ENCODE peak calls at places on chromosomes 11 and 22, in four cellular contexts. One of them, this sample, is unnamed.
A peak's percentile ranks its signal among the peaks of the same experiment; 100 is the strongest.

GRCh38 chr22:48712558-48712957 is 1115.1 kb downstream of the BRD1 start:
- DNase-seq in adrenal gland: no peak
- DNase-seq in mucosa of descending colon: no peak
- DNase-seq in sigmoid colon: peak; percentile 44
- DNase-seq in this sample: no peak

GRCh38 chr22:49398646-49399045 is 429.0 kb downstream of the BRD1 start:
- DNase-seq in adrenal gland: peak; percentile 20
- DNase-seq in mucosa of descending colon: no peak
- DNase-seq in sigmoid colon: no peak
- DNase-seq in this sample: no peak

GRCh38 chr11:63769044-63769718 is 606 bp upstream of the ZFTA start:
- DNase-seq in adrenal gland: no peak
- DNase-seq in mucosa of descending colon: peak; percentile 21
- DNase-seq in sigmoid colon: peak; percentile 76
- DNase-seq in this sample: peak; percentile 43

GRCh38 chr22:45246060-45246985 is 5.6 kb upstream of the KIAA0930 start:
- DNase-seq in adrenal gland: peak; percentile 82
- DNase-seq in mucosa of descending colon: peak; percentile 82
- DNase-seq in sigmoid colon: peak; percentile 93
- DNase-seq in this sample: peak; percentile 79

GRCh38 chr11:85974126-85974525 is 94.8 kb downstream of the PICALM start:
- DNase-seq in adrenal gland: no peak
- DNase-seq in mucosa of descending colon: no peak
- DNase-seq in sigmoid colon: no peak
- DNase-seq in this sample: no peak

GRCh38 chr11:132895340-132895739 is 637.0 kb downstream of the OPCML start:
- DNase-seq in adrenal gland: no peak
- DNase-seq in mucosa of descending colon: no peak
- DNase-seq in sigmoid colon: no peak
- DNase-seq in this sample: no peak

GRCh38 chr11:115360186-115360824 is 143.9 kb downstream of the CADM1 start:
- DNase-seq in adrenal gland: no peak
- DNase-seq in mucosa of descending colon: no peak
- DNase-seq in sigmoid colon: no peak
- DNase-seq in this sample: no peak

GRCh38 chr11:72091292-72091691 is 10.6 kb downstream of the LRRC51 start:
- DNase-seq in adrenal gland: peak; percentile 91
- DNase-seq in mucosa of descending colon: peak; percentile 90
- DNase-seq in sigmoid colon: peak; percentile 83
- DNase-seq in this sample: peak; percentile 82

GRCh38 chr11:106309070-106309684 is 231.7 kb downstream of the AASDHPPT start:
- DNase-seq in adrenal gland: no peak
- DNase-seq in mucosa of descending colon: no peak
- DNase-seq in sigmoid colon: no peak
- DNase-seq in this sample: no peak

GRCh38 chr11:117930668-117931330 is 1.6 kb upstream of the TMPRSS13 start:
- DNase-seq in adrenal gland: no peak
- DNase-seq in mucosa of descending colon: no peak
- DNase-seq in sigmoid colon: no peak
- DNase-seq in this sample: no peak

GRCh38 chr11:130829801-130830562 is 86.3 kb downstream of the SNX19 start:
- DNase-seq in adrenal gland: no peak
- DNase-seq in mucosa of descending colon: peak; percentile 31
- DNase-seq in sigmoid colon: peak; percentile 90
- DNase-seq in this sample: peak; percentile 28

GRCh38 chr11:34262601-34263081 is 95.2 kb downstream of the ABTB2 start:
- DNase-seq in adrenal gland: no peak
- DNase-seq in mucosa of descending colon: no peak
- DNase-seq in sigmoid colon: no peak
- DNase-seq in this sample: no peak

GRCh38 chr11:69013009-69013951 is at the start of gene MRGPRF:
- DNase-seq in adrenal gland: peak; percentile 82
- DNase-seq in mucosa of descending colon: peak; percentile 75
- DNase-seq in sigmoid colon: peak; percentile 100
- DNase-seq in this sample: peak; percentile 87

GRCh38 chr22:40001800-40002577 is 7.2 kb downstream of the FAM83F start:
- DNase-seq in adrenal gland: no peak
- DNase-seq in mucosa of descending colon: no peak
- DNase-seq in sigmoid colon: no peak
- DNase-seq in this sample: no peak

GRCh38 chr11:29786092-29786491 is 230.7 kb downstream of the KCNA4 start:
- DNase-seq in adrenal gland: no peak
- DNase-seq in mucosa of descending colon: no peak
- DNase-seq in sigmoid colon: no peak
- DNase-seq in this sample: no peak

DNA sequence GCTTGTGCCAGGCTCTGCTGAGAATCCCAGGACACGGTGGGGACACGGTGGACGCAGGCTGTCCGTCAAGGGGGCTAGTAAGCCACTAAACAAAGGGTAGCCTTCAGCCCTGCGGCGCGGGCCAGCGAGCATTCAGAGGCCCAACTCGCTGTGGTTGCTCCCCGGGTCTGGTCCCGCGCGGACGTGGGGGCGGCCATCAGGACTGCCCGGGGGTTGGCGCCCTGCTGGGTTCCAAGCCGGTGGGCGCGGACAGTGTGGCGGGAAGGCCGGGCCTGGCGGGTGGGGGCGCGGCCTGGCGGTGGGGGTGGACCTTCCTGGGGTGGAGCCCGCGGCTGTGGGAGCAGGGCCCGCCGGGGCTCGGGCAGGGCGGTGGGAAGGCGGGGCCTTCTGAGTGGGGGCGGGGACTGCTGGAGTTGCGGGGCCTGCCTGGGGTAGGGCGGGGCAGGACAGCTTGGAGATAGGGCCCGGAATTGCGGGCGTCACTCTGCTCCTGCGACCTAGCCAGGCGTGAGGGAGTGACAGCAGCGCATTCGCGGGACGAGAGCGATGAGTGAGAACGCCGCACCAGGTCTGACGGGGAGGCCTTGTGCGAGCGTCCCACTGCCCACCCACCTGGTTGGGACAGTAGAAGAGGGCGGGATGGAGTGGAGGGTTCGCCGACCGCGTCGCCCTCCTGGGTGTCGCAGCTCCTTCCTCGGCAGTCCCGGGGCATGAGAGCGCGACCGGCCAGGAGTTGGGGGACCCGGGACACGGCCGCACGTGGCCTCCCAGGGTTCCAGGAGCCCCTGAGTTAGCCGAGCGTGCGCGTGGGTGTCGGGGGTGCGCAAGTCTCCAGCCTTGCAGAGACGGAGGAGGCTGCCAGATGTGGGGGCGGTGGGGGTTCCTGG is at the start of gene SERHL2:
- DNase-seq in adrenal gland: peak; percentile 93
- DNase-seq in mucosa of descending colon: peak; percentile 97
- DNase-seq in sigmoid colon: peak; percentile 95
- DNase-seq in this sample: peak; percentile 95
- TF ChIP-seq CTCF in adrenal gland: no peak
- TF ChIP-seq CTCF in mucosa of descending colon: no peak
- TF ChIP-seq CTCF in sigmoid colon: no peak
- TF ChIP-seq CTCF in this sample: no peak

DNA sequence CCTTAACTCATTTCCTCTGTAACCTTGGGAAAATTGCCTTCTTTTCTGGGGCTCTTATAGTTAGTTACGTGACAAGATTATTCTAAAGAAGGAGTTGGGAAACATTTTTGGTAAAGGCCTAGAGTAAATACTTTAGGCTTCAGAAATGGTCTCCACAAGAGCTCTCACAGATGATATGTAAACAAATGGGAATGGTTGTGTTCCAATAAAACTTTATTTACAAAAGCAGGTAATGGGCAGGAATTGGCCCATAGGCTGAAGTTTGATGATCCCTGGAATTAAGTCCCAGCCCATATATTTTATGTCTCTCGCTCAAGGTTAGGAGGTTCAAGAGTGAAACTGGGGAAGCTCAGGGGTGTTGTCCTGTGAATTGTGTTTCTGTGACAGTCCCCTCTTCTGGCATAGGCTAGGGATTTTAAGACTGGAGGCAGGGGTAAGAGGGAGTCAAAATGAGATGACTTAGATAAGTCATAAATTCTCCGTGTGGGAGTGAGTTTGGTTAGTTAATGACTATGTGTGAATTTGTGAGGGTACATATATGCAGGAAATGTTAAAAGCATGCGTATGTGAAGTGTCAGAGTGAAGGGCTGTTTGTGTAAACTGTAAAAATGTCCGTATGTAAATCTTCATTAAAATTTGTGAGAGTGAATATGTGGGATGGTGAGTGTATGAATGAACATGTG is 7.4 kb upstream of the OR52B4 start:
- DNase-seq in adrenal gland: no peak
- DNase-seq in mucosa of descending colon: no peak
- DNase-seq in sigmoid colon: no peak
- DNase-seq in this sample: no peak
- H3K4me1 ChIP-seq in adrenal gland: no peaks in the 10 kb centered on the region
- H3K4me1 ChIP-seq in mucosa of descending colon: no peaks in the 10 kb centered on the region
- H3K4me1 ChIP-seq in sigmoid colon: no peaks in the 10 kb centered on the region
- H3K4me1 ChIP-seq in this sample: no peaks in the 10 kb centered on the region

GRCh38 chr22:19111140-19111539 is 11.1 kb downstream of the DGCR2 start:
- DNase-seq in adrenal gland: no peak
- DNase-seq in mucosa of descending colon: no peak
- DNase-seq in sigmoid colon: no peak
- DNase-seq in this sample: no peak
- TF ChIP-seq CTCF in adrenal gland: no peak
- TF ChIP-seq CTCF in mucosa of descending colon: no peak
- TF ChIP-seq CTCF in sigmoid colon: no peak
- TF ChIP-seq CTCF in this sample: no peak

GRCh38 chr22:35841907-35842518 is 124.3 kb downstream of the APOL5 start:
- DNase-seq in adrenal gland: no peak
- DNase-seq in mucosa of descending colon: no peak
- DNase-seq in sigmoid colon: no peak
- DNase-seq in this sample: no peak
- H3K4me1 ChIP-seq in adrenal gland: peaks cover 11% of the 10 kb centered on the region
- H3K4me1 ChIP-seq in mucosa of descending colon: peaks cover 14% of the 10 kb centered on the region
- H3K4me1 ChIP-seq in sigmoid colon: peaks cover 58% of the 10 kb centered on the region
- H3K4me1 ChIP-seq in this sample: peaks cover 41% of the 10 kb centered on the region

This sample was measured in transverse colon.